ENCODE peak calls at places on chromosomes 5 and 9, in five cellular contexts. M is HepG2, C is K562, G is right lobe of liver, I is A549. X is an unnamed sample.

GRCh38 chr5:168174376-168174775 is 117.1 kb upstream of the WWC1 start:
- DNase-seq in M (no peak), C (no peak), G (no peak), I (no peak), X (no peak)

GRCh38 chr9:133074111-133074651 is 12.4 kb downstream of the CEL start:
- DNase-seq in M (no peak), C (no peak), G (no peak), I (no peak), X (no peak)

GRCh38 chr5:145841299-145841698 is 6.2 kb upstream of the PRELID2 start:
- DNase-seq in M (no peak), C (no peak), G (no peak), I (no peak), X (no peak)

GRCh38 chr9:120735009-120735408 is 20.7 kb upstream of the MEGF9 start:
- DNase-seq in M (no peak), C (no peak), G (no peak), I (no peak), X (no peak)

GRCh38 chr5:115170128-115170923 is 618 bp upstream of the TRIM36 start:
- DNase-seq in M (no peak), C (no peak), G (peak), I (no peak), X (peak)

GRCh38 chr9:33297455-33297854 is 7.1 kb downstream of the NFX1 start:
- DNase-seq in M (no peak), C (no peak), G (no peak), I (no peak), X (peak)

GRCh38 chr5:74310967-74311930 is 329.3 kb downstream of the ENC1 start:
- DNase-seq in M (no peak), C (no peak), G (no peak), I (no peak), X (no peak)

GRCh38 chr5:135105105-135105484 is 71.1 kb upstream of the PITX1 start:
- DNase-seq in M (no peak), C (no peak), G (no peak), I (no peak), X (no peak)

GRCh38 chr5:95029569-95030366 is 255.1 kb downstream of the MCTP1 start:
- DNase-seq in M (no peak), C (no peak), G (no peak), I (no peak), X (no peak)

GRCh38 chr9:16442622-16443021 is 427.8 kb downstream of the BNC2 start:
- DNase-seq in M (no peak), C (no peak), G (no peak), I (peak), X (no peak)

GRCh38 chr5:55634204-55634785 is 77.8 kb downstream of the SLC38A9 start:
- DNase-seq in M (no peak), C (no peak), G (no peak), I (no peak), X (no peak)

GRCh38 chr5:86070719-86071118 is 547.0 kb upstream of the COX7C start:
- DNase-seq in M (peak), C (no peak), G (no peak), I (no peak), X (no peak)

GRCh38 chr5:78526049-78526525 is 122.5 kb downstream of the LHFPL2 start:
- DNase-seq in M (no peak), C (no peak), G (no peak), I (peak), X (no peak)

GRCh38 chr9:86714976-86715375 is 232.3 kb downstream of the GAS1 start:
- DNase-seq in M (no peak), C (no peak), G (no peak), I (no peak), X (no peak)

GRCh38 chr5:141704782-141705297 is 22.8 kb upstream of the ARAP3 start:
- DNase-seq in M (no peak), C (no peak), G (no peak), I (no peak), X (no peak)

GRCh38 chr5:141697586-141697985 is 15.6 kb upstream of the ARAP3 start:
- DNase-seq in M (no peak), C (no peak), G (no peak), I (no peak), X (no peak)

GRCh38 chr5:141705503-141705902 is 23.5 kb upstream of the ARAP3 start:
- DNase-seq in M (no peak), C (no peak), G (no peak), I (no peak), X (no peak)

GRCh38 chr5:141703133-141703561 is 21.1 kb upstream of the ARAP3 start:
- DNase-seq in M (no peak), C (no peak), G (no peak), I (no peak), X (no peak)

GRCh38 chr5:141701341-141702119 is 19.5 kb upstream of the ARAP3 start:
- DNase-seq in M (no peak), C (no peak), G (no peak), I (no peak), X (peak)
- H3K4me3 ChIP-seq in M (no peak), C (no peak), G (no peak), I (peak), X (no peak)

DNA sequence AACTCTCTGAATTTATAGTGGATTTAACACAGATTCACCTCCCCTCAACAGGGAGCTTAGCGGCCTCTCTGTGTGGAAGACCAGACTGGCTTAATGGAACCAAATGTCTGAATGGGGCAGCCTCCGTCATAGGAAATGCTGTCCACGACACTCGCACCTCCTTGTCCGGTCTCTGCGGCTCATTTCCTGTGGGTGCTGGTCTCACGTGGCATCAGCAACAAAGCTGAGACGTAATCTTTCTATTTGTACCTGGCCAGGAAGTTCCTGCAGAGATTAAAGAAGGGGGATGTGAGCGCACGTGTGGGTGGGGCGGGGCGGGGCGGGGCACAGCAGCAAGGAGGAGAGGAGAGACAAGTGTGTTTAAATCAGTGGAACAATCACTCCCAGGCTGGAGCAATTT is 132.0 kb upstream of the ASTN2 start:
- DNase-seq in M (no peak), C (no peak), G (peak), I (peak), X (no peak)
- TF ChIP-seq POLR2A in M (no peak), C (no peak), G (no peak), I (no peak), X (no peak)

GRCh38 chr5:179730356-179730755 is 2.3 kb upstream of the MAML1 start:
- DNase-seq in M (no peak), C (no peak), G (no peak), I (no peak), X (no peak)

GRCh38 chr5:179730852-179731251 is 1.8 kb upstream of the MAML1 start:
- DNase-seq in M (no peak), C (no peak), G (no peak), I (no peak), X (no peak)

GRCh38 chr5:179732412-179732917 is at the start of gene MAML1:
- DNase-seq in M (peak), C (peak), G (peak), I (peak), X (peak)

GRCh38 chr5:179732918-179733763 is 519 bp downstream of the MAML1 start:
- DNase-seq in M (no peak), C (no peak), G (peak), I (peak), X (peak)

GRCh38 chr5:179731791-179732411 is 721 bp upstream of the MAML1 start:
- DNase-seq in M (peak), C (no peak), G (peak), I (no peak), X (peak)
- H3K4me3 ChIP-seq in M (peak), C (peak), G (peak), I (peak), X (peak)

DNA sequence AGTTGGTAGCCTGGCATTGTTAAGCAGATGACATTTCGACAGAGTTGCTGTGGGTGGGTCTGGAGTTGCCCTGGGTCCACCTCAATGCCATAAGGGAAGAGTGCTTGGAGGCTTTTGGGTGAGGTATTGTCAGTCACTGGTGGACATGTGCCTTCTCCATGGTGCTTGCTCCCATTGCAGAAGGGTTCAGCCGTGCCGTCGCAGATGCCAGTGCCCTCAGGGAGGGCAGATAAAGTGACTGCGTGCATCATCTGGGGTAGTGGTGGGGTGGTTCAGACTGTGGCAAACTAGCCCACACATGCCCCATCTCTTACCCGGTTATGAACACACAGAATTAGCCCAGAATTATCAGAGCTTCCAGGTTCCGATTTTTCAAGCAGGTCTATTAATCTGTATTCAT is 71.6 kb downstream of the FBXL7 start:
- DNase-seq in M (no peak), C (no peak), G (no peak), I (no peak), X (no peak)
- TF ChIP-seq POLR2A in M (no peak), C (no peak), G (no peak), I (no peak), X (no peak)

GRCh38 chr9:389159-389558 is 174.5 kb downstream of the DOCK8 start:
- DNase-seq in M (no peak), C (no peak), G (no peak), I (no peak), X (no peak)
- H3K4me3 ChIP-seq in M (no peak), C (no peak), G (no peak), I (no peak), X (no peak)

DNA sequence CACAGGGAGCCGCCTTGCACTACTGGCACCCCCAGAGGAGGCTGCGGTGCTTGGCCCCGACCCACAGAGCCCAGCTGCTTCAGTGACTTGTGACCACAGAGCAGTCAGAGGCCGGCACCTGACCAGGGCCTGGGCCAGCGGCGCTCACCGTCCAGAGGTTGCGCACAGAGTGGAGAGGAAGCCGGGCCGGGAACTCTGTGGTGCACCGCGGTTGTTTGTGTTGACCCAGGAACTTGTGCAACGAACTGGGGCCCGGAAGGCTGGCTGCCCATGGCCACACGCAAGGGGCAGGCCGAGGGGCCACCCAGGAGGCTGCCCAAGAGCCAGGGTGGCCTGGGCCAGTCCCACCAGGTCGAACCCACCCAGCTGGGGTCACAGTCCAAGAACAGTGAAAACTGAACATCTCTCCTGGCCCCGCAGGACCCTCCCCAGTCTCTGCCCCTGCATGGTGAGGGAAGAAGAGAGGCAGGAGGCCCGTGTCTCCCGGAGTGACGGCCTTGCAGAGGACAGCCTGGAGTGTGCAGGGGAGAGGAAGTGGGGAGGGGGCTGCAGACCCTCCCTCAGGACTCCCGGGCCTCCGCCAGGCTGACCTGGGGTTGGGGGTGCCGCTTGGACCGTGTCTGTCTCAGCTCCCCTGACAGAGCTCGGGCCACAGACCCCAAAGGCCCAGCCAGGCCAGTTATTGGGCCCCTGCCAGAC is 42.8 kb upstream of the EGFL7 start:
- DNase-seq in M (peak), C (no peak), G (peak), I (no peak), X (peak)
- TF ChIP-seq POLR2A in M (no peak), C (no peak), G (peak), I (no peak), X (no peak)

DNA sequence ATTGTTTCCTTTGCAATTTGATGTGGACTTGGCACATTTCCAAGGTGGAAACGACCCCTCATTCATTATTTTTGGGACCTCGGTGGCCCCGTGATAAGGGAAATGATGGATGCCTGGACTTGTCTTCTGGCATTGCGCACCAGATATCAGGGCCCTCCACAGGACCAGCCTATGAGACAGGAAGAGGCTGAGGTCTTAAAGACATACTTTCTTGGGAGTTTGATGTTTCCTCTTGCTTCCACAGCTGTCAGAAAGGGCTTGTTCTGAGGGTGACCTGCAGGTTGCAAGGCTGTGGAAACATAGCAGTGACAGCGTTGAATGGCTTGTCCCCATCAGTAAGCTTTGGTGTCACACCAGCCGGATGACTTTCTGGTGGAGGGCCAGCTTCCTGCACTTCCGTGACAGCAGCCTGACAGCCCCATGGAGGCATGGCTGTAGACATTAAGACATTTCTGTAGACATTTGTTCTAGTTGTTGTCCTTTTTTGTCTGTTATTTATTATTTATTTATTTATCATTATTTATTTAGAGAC is 143.2 kb downstream of the C9orf152 start:
- DNase-seq in M (no peak), C (no peak), G (no peak), I (no peak), X (peak)
- H3K4me3 ChIP-seq in M (no peak), C (no peak), G (no peak), I (no peak), X (no peak)

DNA sequence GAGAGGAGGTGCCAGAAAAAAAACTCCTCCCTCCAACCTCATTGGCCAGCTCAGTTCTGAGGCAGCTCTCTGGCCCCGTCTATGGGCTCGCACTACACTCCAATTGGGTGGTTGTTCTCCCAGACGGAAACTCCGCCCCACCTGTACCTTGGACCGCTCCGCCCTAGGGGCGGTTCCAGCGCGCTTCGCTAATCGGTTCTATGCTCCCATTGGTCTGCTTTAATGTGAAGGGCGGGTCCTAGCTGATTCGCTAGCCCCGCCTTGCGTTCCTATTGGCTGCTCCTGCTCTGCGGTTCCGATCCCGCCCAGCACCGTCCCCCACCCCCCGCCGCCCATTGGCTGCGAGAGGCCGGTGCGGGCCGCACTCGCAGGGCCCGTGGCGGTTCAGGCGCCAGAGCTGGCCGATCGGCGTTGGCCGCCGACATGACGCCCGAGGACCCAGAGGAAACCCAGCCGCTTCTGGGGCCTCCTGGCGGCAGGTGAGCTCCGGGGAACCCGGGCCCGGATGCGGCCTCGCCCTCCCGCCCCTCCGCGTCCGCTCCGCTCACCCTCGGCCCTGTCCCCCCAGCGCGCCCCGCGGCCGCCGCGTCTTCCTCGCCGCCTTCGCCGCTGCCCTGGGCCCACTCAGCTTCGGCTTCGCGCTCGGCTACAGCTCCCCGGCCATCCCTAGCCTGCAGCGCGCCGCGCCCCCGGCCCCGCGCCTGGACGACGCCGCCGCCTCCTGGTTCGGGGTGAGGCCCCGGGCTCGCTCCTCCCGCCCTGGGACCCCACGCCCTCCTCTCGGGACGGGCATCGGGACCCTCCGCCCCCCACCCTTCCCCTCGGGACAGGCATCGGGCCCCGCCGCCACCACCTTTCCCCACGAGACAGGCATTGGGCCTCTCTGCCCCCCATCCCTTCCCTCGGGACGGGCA is at the start of gene SLC2A8:
- DNase-seq in M (peak), C (peak), G (peak), I (peak), X (peak)
- TF ChIP-seq POLR2A in M (no peak), C (peak), G (peak), I (peak), X (peak)

DNA sequence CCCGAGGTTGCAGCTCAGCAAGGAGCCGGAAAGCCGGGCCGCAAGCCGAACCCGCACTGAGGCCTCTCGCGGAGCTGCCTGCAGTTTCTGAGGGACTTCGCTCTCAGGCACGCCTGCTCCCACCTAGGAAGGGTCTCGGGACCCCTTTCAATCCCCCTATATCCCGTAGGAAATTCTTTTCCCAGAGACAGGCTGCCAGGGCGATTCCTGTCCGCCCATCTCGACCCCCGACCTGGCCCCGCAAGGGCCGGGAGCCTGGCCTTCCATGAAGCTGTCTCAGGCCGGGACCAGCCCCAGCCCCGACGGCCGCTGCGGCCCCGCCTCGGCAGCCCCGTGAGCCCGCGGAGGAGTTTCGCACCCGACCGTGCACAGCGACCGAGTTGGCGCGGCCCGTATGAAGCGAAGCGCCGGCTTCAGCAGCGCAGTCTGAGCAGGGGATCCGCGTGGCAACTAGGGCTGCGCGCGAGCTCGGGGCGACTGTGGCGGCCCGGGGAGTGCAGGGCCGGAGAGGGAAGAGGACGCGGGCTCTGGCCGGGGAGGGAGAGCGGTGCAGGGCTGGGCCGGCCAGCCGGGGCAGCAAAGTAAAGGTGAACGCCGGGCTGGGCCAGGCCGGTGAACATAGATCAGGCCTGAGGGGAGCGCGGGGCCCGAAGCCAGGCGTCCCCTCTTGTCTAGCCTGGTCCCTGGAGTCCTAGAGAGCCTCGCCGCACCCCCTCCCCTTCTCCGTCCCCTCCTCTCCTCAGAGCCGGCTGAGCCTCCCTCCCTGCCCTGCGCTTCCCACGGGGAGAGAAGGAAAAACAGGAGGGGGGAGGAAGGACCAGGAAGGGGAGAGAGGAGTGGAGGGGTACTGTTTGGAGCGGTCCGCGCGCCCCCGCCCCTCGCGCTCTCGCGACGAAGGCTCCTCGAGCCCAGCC is 879 bp upstream of the PRDM12 start:
- DNase-seq in M (no peak), C (no peak), G (no peak), I (no peak), X (no peak)
- H3K4me3 ChIP-seq in M (no peak), C (no peak), G (no peak), I (peak), X (peak)

DNA sequence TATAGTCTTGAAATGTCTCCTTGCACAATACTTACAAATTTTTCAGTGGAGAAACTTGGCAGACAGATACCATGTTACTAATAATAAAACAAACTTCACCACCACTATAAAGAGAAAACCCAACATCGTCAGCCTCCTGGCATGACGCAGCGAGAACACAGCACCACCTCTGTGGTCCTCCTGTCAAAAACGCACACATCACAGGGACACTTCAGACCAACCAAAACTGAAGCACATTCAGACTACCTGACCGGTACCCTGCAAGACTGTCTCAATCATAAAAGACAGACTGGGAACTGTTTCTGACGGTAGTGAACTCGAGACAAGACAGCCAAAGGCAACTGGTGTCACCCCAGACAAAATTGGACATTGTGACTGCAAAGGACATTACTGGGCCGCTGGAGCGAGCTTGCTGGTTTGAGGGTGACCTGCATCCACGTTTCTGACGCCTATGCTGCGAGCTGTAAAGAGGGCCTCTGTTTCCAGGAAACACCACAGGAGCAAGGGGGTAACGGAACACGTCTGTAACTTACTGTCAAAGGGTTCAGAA is 34.4 kb downstream of the NSUN2 start:
- DNase-seq in M (no peak), C (no peak), G (no peak), I (no peak), X (peak)
- TF ChIP-seq POLR2A in M (no peak), C (peak), G (no peak), I (no peak), X (no peak)

X was measured in heart left ventricle.